ENCODE peak calls at places on chromosomes 2 and 18, in eight cellular contexts. C, J, Y, M, E, N, R and B are unnamed samples.

GRCh38 chr2:65031341-65032015 is 24.7 kb upstream of the CEP68 start:
- DNase-seq in M (peak), J (no peak), C (no peak), Y (no peak), N (no peak), E (no peak), R (peak), B (peak)

GRCh38 chr18:9495916-9496540 is 20.7 kb downstream of the RALBP1 start:
- DNase-seq in R (no peak), N (no peak), J (no peak), M (no peak), E (no peak), C (no peak), Y (no peak), B (no peak)

GRCh38 chr2:232085179-232085578 is 123.7 kb downstream of the DIS3L2 start:
- DNase-seq in M (no peak), C (no peak), R (no peak), Y (no peak), N (no peak), J (no peak), E (no peak), B (no peak)

GRCh38 chr2:205352593-205352992 is 329.7 kb upstream of the NRP2 start:
- DNase-seq in J (no peak), E (no peak), N (peak), R (peak), C (no peak), Y (no peak), M (no peak), B (no peak)

GRCh38 chr2:17752892-17753802 is 463 bp downstream of the SMC6 start:
- DNase-seq in M (peak), J (no peak), Y (no peak), C (peak), N (peak), E (peak), R (peak), B (peak)

GRCh38 chr2:229408356-229408755 is 137.3 kb upstream of the PID1 start:
- DNase-seq in N (peak), E (no peak), J (peak), R (peak), C (no peak), M (peak), Y (no peak), B (peak)

GRCh38 chr2:217279130-217279529 is 419.3 kb upstream of the TNP1 start:
- DNase-seq in R (no peak), J (no peak), Y (no peak), M (no peak), C (no peak), N (peak), E (no peak), B (no peak)

GRCh38 chr2:52127527-52127926 is 1095.6 kb upstream of the NRXN1 start:
- DNase-seq in Y (no peak), R (no peak), E (no peak), N (no peak), M (no peak), J (no peak), C (no peak), B (no peak)

GRCh38 chr2:160091381-160091780 is 29.0 kb upstream of the PLA2R1 start:
- DNase-seq in C (no peak), Y (no peak), N (peak), J (no peak), R (peak), E (no peak), M (no peak), B (no peak)

GRCh38 chr2:38586926-38587325 is 15.8 kb downstream of the HNRNPLL start:
- DNase-seq in J (no peak), C (no peak), E (no peak), R (no peak), Y (no peak), M (no peak), N (no peak), B (no peak)

GRCh38 chr2:177254433-177255226 is 9.9 kb downstream of the NFE2L2 start:
- DNase-seq in N (peak), M (peak), Y (peak), R (no peak), E (no peak), J (no peak), C (no peak), B (no peak)

GRCh38 chr2:86274265-86274917 is 63.0 kb downstream of the REEP1 start:
- DNase-seq in R (peak), C (no peak), N (peak), M (no peak), E (no peak), J (no peak), Y (no peak), B (peak)

GRCh38 chr2:207895236-207895860 is 125.6 kb upstream of the FZD5 start:
- DNase-seq in R (no peak), C (no peak), M (no peak), E (no peak), J (no peak), N (no peak), Y (no peak), B (no peak)

GRCh38 chr18:3624818-3625716 is 175.1 kb downstream of the TGIF1 start:
- DNase-seq in E (peak), Y (no peak), N (peak), M (no peak), C (peak), R (peak), J (peak), B (peak)

GRCh38 chr2:164706522-164706921 is 85.2 kb upstream of the GRB14 start:
- DNase-seq in C (no peak), Y (no peak), J (no peak), M (no peak), E (no peak), N (peak), R (peak), B (no peak)

GRCh38 chr2:195710407-195710806 is 53.4 kb downstream of the SLC39A10 start:
- DNase-seq in R (peak), C (no peak), E (no peak), N (peak), J (no peak), M (no peak), Y (no peak), B (no peak)

GRCh38 chr2:150141241-150142001 is 346.0 kb downstream of the RND3 start:
- DNase-seq in Y (no peak), J (no peak), C (no peak), M (no peak), R (peak), E (no peak), N (peak), B (no peak)

GRCh38 chr2:128562471-128563347 is 244.0 kb upstream of the HS6ST1 start:
- DNase-seq in R (no peak), N (peak), E (no peak), C (no peak), J (no peak), Y (no peak), M (no peak), B (no peak)

GRCh38 chr2:162025121-162025911 is 48.7 kb downstream of the DPP4 start:
- DNase-seq in C (no peak), M (no peak), J (no peak), R (peak), Y (no peak), E (no peak), N (peak), B (no peak)

GRCh38 chr18:49656098-49656591 is 94.3 kb downstream of the LIPG start:
- DNase-seq in C (no peak), M (no peak), R (peak), J (no peak), E (no peak), N (peak), Y (no peak), B (peak)

GRCh38 chr18:36504928-36505327 is 207.4 kb downstream of the FHOD3 start:
- DNase-seq in N (no peak), M (no peak), C (no peak), R (peak), J (no peak), Y (no peak), E (no peak), B (no peak)

GRCh38 chr2:69375494-69376353 is 11.3 kb downstream of the GFPT1 start:
- DNase-seq in N (peak), E (no peak), J (no peak), Y (no peak), R (peak), M (no peak), C (no peak), B (no peak)

GRCh38 chr2:161992526-161992925 is 81.5 kb downstream of the DPP4 start:
- DNase-seq in N (no peak), J (no peak), M (no peak), Y (no peak), R (no peak), E (no peak), C (peak), B (no peak)

GRCh38 chr18:75977069-75977468 is 518.0 kb downstream of the ZNF516 start:
- DNase-seq in C (no peak), E (no peak), M (no peak), R (no peak), Y (no peak), N (peak), J (no peak), B (no peak)

GRCh38 chr2:47008381-47009280 is 93.0 kb upstream of the MCFD2 start:
- DNase-seq in M (peak), E (no peak), N (no peak), R (no peak), Y (no peak), J (peak), C (no peak), B (no peak)